ENCODE peak calls at places on chromosomes 12 and 14, in nine cellular contexts. T is tibial artery; F is BE2C; W is IMR-90; Z is trophoblast cell; A is aorta; K is hepatocyte; H is stimulated activated CD4-positive, alpha-beta T cell treated with anti-CD3 and anti-CD28 coated beads, Interleukin-2, amount 100 ng/mL, for 24 hours; D is central memory CD4-positive, alpha-beta T cell. N is an unnamed sample.

GRCh38 chr14:65304963-65305362 is 107.6 kb upstream of the FUT8 start:
- DNase-seq in A (no peak), D (no peak), H (no peak), W (no peak), Z (no peak), F (no peak), T (no peak), K (no peak), N (no peak)

GRCh38 chr14:37988472-37988871 is 219.2 kb upstream of the SSTR1 start:
- DNase-seq in H (no peak), F (no peak), A (no peak), K (no peak), D (no peak), T (no peak), W (peak; percentile 28), Z (no peak), N (no peak)

GRCh38 chr12:94047781-94048567 is 100.4 kb upstream of the PLXNC1 start:
- DNase-seq in D (no peak), A (no peak), H (no peak), Z (no peak), W (no peak), K (no peak), F (no peak), T (no peak), N (no peak)

GRCh38 chr12:92030618-92031017 is 115.0 kb downstream of the BTG1 start:
- DNase-seq in F (no peak), A (no peak), K (peak; percentile 28), W (peak; percentile 24), D (peak; percentile 84), H (peak; percentile 36), Z (no peak), T (peak; percentile 48), N (peak; percentile 13)

GRCh38 chr12:22709292-22709691 is 84.3 kb downstream of the ETNK1 start:
- DNase-seq in D (no peak), W (no peak), F (no peak), A (no peak), Z (peak; percentile 61), H (no peak), T (no peak), K (peak; percentile 17), N (no peak)

GRCh38 chr12:100733817-100734593 is 60.6 kb upstream of the ANO4 start:
- DNase-seq in D (no peak), H (no peak), K (peak; percentile 45), Z (peak; percentile 70), A (no peak), T (no peak), W (peak; percentile 60), F (no peak), N (no peak)

GRCh38 chr12:41365653-41366131 is 177.6 kb downstream of the PDZRN4 start:
- DNase-seq in W (no peak), H (no peak), A (no peak), D (no peak), K (no peak), F (no peak), T (no peak), Z (no peak), N (no peak)

GRCh38 chr12:19166387-19166786 is 36.9 kb downstream of the PLEKHA5 start:
- DNase-seq in K (no peak), W (no peak), F (no peak), D (no peak), H (no peak), T (no peak), A (no peak), Z (no peak), N (no peak)

GRCh38 chr12:120764766-120765165 is 39.1 kb downstream of the ACADS start:
- DNase-seq in Z (no peak), D (no peak), H (no peak), T (no peak), F (no peak), K (no peak), W (no peak), A (no peak), N (no peak)

GRCh38 chr12:3679831-3680230 is 73.1 kb downstream of the CRACR2A start:
- DNase-seq in H (no peak), T (no peak), W (no peak), Z (no peak), D (no peak), K (no peak), A (no peak), F (no peak), N (no peak)

GRCh38 chr12:75446857-75447256 is 33.7 kb upstream of the GLIPR1 start:
- DNase-seq in F (no peak), H (no peak), A (no peak), Z (no peak), W (peak; percentile 85), D (no peak), T (no peak), K (no peak), N (no peak)

GRCh38 chr12:1117970-1118563 is 127.0 kb downstream of the ERC1 start:
- DNase-seq in K (peak; percentile 85), D (peak; percentile 53), W (peak; percentile 79), T (peak; percentile 72), F (peak; percentile 69), H (peak; percentile 72), A (peak; percentile 78), Z (peak; percentile 90), N (peak; percentile 44)

GRCh38 chr12:12282761-12283160 is 15.9 kb upstream of the LRP6 start:
- DNase-seq in T (no peak), H (no peak), F (no peak), W (peak; percentile 85), A (no peak), D (no peak), K (no peak), Z (peak; percentile 66), N (no peak)

GRCh38 chr12:23055004-23055403 is 430.0 kb downstream of the ETNK1 start:
- DNase-seq in A (no peak), K (peak; percentile 54), Z (peak; percentile 57), W (peak; percentile 7), F (peak; percentile 44), H (no peak), D (no peak), T (no peak), N (no peak)